ENCODE peak calls at places on chromosomes 13 and 19, in seven cellular contexts. S is tibial artery; N is left ventricle myocardium inferior; W is IMR-90; Z is mucosa of descending colon; B is pancreas; L is CD8-positive, alpha-beta memory T cell. F is an unnamed sample. For H3K4me1 and H3K36me3, the result is how much of the 10 kb centered on the place peaks cover.

GRCh38 chr13:113176292-113176691 is 17.8 kb downstream of the PROZ start:
- DNase-seq in S (no peak), N (no peak), B (no peak), W (no peak), Z (no peak), L (peak), F (no peak)

GRCh38 chr19:4577020-4577782 is 17.7 kb upstream of the SEMA6B start:
- DNase-seq in S (no peak), B (no peak), N (no peak), L (no peak), Z (no peak), W (no peak), F (no peak)

GRCh38 chr19:45448425-45448756 is 19.4 kb upstream of the FOSB start:
- DNase-seq in Z (no peak), B (no peak), S (no peak), N (no peak), W (no peak), L (no peak), F (no peak)

GRCh38 chr19:42066075-42066754 is 3.8 kb downstream of the GRIK5 start:
- DNase-seq in Z (no peak), B (no peak), L (no peak), N (no peak), W (peak), S (no peak), F (no peak)

GRCh38 chr19:7550169-7550770 is 14.8 kb downstream of the PNPLA6 start:
- DNase-seq in L (no peak), B (peak), S (no peak), W (no peak), Z (peak), N (no peak), F (no peak)

GRCh38 chr19:43534811-43535761 is 2.1 kb downstream of the ZNF575 start:
- DNase-seq in N (peak), S (peak), W (peak), L (peak), B (peak), Z (peak), F (peak)

GRCh38 chr19:39498262-39499081 is at the start of gene DLL3:
- DNase-seq in Z (no peak), N (no peak), B (no peak), L (no peak), S (no peak), W (peak), F (no peak)

GRCh38 chr13:87684850-87685735 is 13.9 kb downstream of the SLITRK5 start:
- DNase-seq in S (no peak), W (no peak), Z (no peak), N (no peak), L (no peak), B (no peak), F (no peak)

GRCh38 chr13:80337011-80337688 is 3.8 kb downstream of the SPRY2 start:
- DNase-seq in Z (peak), S (no peak), N (no peak), B (no peak), W (no peak), L (no peak), F (peak)

GRCh38 chr13:48403151-48403631 is 9.7 kb downstream of the LPAR6 start:
- DNase-seq in S (no peak), B (no peak), Z (no peak), N (no peak), L (peak), W (peak), F (peak)

GRCh38 chr13:79749985-79750551 is 269.1 kb downstream of the NDFIP2 start:
- DNase-seq in W (peak), Z (peak), B (no peak), S (peak), N (peak), L (no peak), F (peak)

GRCh38 chr13:77919351-77920294 is 992 bp upstream of the EDNRB start:
- DNase-seq in Z (peak), B (peak), W (peak), S (peak), L (no peak), N (peak), F (peak)

GRCh38 chr13:30802953-30803478 is 67.7 kb downstream of the ALOX5AP start:
- DNase-seq in L (peak), W (peak), S (peak), Z (peak), B (peak), N (peak), F (peak)

GRCh38 chr13:70107498-70108271 is at the start of gene ATXN8OS:
- DNase-seq in W (no peak), B (peak), Z (no peak), N (no peak), S (no peak), L (peak), F (no peak)

GRCh38 chr19:2315818-2316353 is 7.9 kb upstream of the LINGO3 start:
- DNase-seq in N (peak), W (peak), B (no peak), L (peak), Z (peak), S (peak), F (peak)

GRCh38 chr13:67075239-67075638 is 154.9 kb downstream of the PCDH9 start:
- DNase-seq in W (peak), B (no peak), N (no peak), Z (no peak), L (no peak), S (no peak), F (no peak)

GRCh38 chr19:32289566-32290210 is 55.7 kb upstream of the ZNF507 start:
- DNase-seq in L (no peak), S (no peak), Z (no peak), B (no peak), N (no peak), W (no peak), F (no peak)

GRCh38 chr13:49436890-49437289 is 7.0 kb downstream of the CAB39L start:
- DNase-seq in N (peak), S (peak), B (no peak), L (no peak), Z (peak), W (peak), F (peak)

GRCh38 chr19:12647490-12648071 is 19.0 kb downstream of the MAN2B1 start:
- DNase-seq in W (no peak), L (no peak), S (no peak), Z (peak), N (no peak), B (peak), F (peak)

GRCh38 chr13:25286969-25287961 is at the start of gene MTMR6:
- DNase-seq in L (peak), S (peak), Z (peak), W (peak), N (peak), B (peak), F (peak)

GRCh38 chr13:80363890-80364503 is 23.1 kb upstream of the SPRY2 start:
- DNase-seq in Z (peak), W (peak), S (no peak), N (no peak), L (no peak), B (no peak), F (peak)

GRCh38 chr13:26377038-26377437 is 123.1 kb downstream of the CDK8 start:
- DNase-seq in S (no peak), B (no peak), L (no peak), Z (no peak), N (no peak), W (peak), F (peak)

GRCh38 chr19:6801397-6802086 is 29.0 kb downstream of the VAV1 start:
- DNase-seq in B (peak), Z (peak), S (peak), L (peak), W (no peak), N (peak), F (peak)

GRCh38 chr19:11872624-11873023 is 15.0 kb upstream of the ZNF69 start:
- DNase-seq in Z (no peak), N (no peak), B (no peak), S (no peak), L (no peak), W (no peak), F (no peak)

GRCh38 chr19:23305555-23305954 is 55.4 kb upstream of the ZNF724 start:
- DNase-seq in W (no peak), L (no peak), Z (no peak), S (no peak), N (no peak), B (no peak), F (no peak)

GRCh38 chr19:30340724-30341595 is 31.2 kb upstream of the ZNF536 start:
- DNase-seq in B (no peak), W (no peak), N (no peak), S (no peak), L (no peak), Z (no peak), F (no peak)

DNA sequence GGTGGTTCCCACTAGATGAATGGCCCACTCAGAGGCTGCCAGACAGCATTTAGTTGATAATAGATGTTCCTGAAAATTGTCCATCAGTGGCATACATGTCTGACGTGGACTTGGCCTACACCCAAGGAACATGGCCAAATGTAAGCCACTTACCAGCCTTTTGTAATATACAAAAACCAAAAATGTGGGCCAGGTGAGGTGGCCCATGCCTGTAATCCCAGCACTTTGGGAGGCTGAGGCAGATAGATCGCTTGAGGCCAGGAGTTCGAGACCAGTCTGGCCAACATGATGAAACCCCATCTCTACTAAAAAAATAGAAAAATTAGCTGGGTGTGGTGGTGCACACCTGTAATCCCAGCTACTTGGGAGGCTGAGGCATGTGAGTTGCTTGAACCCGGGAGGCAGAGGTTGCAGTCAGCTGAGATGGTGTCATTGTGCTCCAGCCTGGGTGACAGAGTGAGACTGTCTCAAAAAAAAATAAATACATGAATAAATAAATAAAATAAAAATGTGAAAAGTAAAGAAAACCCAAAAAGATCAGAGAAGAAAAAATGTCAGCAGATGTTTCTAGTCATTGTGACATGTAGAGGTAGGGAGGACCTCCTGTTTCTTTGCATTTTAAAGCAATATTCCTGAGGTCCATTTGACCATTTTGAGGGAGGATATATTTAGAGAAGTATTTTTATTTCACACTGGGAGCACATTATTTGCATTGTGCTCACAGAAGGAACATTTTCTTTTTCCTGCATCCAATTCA is 7.1 kb upstream of the WTIP start:
- DNase-seq in B (no peak), N (no peak), L (no peak), W (peak), Z (no peak), S (no peak), F (no peak)
- H3K4me3 ChIP-seq in B (no peak), N (no peak), L (no peak), W (no peak), Z (no peak), S (no peak), F (no peak)

DNA sequence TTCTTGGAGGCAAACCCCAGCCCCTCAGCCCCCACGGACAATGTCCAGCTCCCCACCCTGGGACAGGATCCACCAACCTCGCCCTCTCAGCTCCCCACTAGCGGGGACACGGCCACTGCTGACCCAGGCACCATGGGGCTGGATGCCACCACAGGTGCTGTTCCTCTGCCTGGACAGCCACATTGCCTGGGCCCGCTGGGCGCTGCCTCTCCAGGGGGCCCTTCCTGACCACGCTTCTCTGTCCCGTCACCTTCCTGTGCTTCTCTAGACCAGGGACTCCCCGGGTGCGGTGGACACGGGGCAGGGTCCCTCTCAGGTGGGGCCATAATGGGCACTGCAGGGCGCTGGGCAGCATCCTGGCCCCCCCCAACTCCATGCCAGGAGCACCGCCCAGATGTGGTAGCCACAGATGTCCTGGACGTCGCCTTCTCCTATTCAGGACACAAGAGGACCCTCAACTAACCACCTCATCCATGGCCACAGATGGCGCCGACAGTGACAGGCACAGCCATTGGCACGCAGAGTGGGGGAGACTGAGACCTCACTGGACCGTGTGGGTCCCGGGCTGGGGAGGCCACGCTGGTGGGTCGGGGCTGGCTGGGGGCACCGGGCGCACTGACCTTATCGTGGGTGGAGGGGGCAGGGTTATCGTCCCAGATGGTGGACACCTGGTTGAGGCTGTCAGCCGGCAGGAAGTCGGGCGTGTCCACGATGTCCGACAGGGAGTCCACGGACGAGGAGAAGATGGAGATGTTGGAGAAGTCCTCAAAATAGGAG is 23.4 kb downstream of the GPX4 start:
- DNase-seq in W (no peak), N (no peak), B (peak), L (no peak), Z (no peak), S (no peak), F (no peak)
- H3K4me1 ChIP-seq in W (under half), N (under half), B (under half), L (under half), Z (under half), S (under half), F (under half)

GRCh38 chr19:28961772-28962500 is 251.0 kb downstream of the UQCRFS1 start:
- DNase-seq in L (no peak), S (no peak), W (peak), N (no peak), Z (no peak), B (no peak), F (no peak)
- H3K36me3 ChIP-seq in L (under half), S (under half), W (under half), N (under half), Z (under half), B (under half), F (under half)

GRCh38 chr13:45850020-45850613 is 1.4 kb downstream of the SIAH3 start:
- DNase-seq in N (no peak), Z (no peak), W (no peak), S (no peak), B (no peak), L (no peak), F (peak)

GRCh38 chr13:45846681-45847080 is 4.9 kb downstream of the SIAH3 start:
- DNase-seq in N (no peak), S (no peak), Z (no peak), B (no peak), W (no peak), L (no peak), F (no peak)

GRCh38 chr13:45847554-45848224 is 3.9 kb downstream of the SIAH3 start:
- DNase-seq in N (peak), L (peak), Z (peak), S (peak), B (no peak), W (no peak), F (peak)

GRCh38 chr13:45849408-45849807 is 2.1 kb downstream of the SIAH3 start:
- DNase-seq in B (no peak), W (no peak), N (no peak), S (no peak), L (no peak), Z (no peak), F (no peak)

DNA sequence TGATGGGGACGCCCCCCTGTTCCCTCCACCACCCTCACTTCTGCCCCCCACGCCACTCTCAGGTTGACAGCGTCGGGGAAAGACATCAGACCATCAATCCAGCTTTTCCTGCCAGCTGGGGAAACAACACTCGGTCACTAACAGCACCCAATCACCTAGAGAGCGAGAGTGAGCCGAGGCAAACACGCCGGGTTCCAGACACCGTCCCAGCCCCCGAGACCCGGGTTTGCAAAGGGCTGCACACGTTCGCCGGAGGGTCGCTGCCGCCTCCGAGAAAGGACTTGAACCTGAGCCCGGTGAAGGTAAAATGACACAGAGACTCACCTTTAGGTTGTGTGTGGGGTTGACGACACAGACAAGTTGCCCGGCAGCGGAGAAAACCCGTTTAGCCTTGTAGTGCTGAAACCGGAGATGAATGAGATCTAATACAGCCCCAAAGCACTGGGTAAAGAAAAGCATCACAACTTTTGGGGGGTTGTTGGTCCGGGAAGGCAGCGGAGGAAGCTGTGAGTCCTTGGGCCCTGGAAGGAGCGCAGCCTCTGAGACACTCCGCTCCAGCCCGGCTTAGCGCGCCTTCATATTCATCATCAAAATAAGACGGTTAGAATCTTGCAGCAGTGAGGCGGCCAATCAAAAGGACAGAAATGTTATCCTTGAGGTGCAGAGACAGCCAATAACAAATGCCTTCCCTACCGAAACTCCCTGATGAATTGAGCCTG is at the start of gene SIAH3:
- DNase-seq in B (no peak), N (no peak), L (no peak), S (no peak), W (no peak), Z (no peak), F (peak)
- H3K4me3 ChIP-seq in B (peak), N (peak), L (peak), S (peak), W (no peak), Z (no peak), F (peak)